ENCODE peak calls at places on chromosomes 16 and 17, in four cellular contexts. C is sigmoid colon, O is GM12892, S is stomach. E is an unnamed sample.

GRCh38 chr16:12565423-12565822 is 238.3 kb downstream of the CPPED1 start:
- DNase-seq in O (no peak), C (no peak), S (no peak), E (no peak)

GRCh38 chr17:77644181-77644972 is 314.1 kb upstream of the TNRC6C start:
- DNase-seq in S (no peak), O (no peak), C (no peak), E (no peak)

GRCh38 chr17:64063766-64064224 is 43.4 kb upstream of the ICAM2 start:
- DNase-seq in C (peak), O (no peak), S (peak), E (peak)

GRCh38 chr17:78179372-78179771 is 7.5 kb downstream of the TK1 start:
- DNase-seq in C (no peak), O (no peak), S (peak), E (no peak)

GRCh38 chr16:68396481-68396880 is 51.8 kb downstream of the SMPD3 start:
- DNase-seq in S (peak), O (no peak), C (no peak), E (peak)

GRCh38 chr17:77831497-77832179 is 126.9 kb upstream of the TNRC6C start:
- DNase-seq in O (no peak), C (peak), S (no peak), E (peak)

GRCh38 chr16:83689385-83689831 is 118.4 kb upstream of the HSBP1 start:
- DNase-seq in C (no peak), O (no peak), S (no peak), E (peak)

GRCh38 chr16:75108792-75109731 is 7.5 kb downstream of the LDHD start:
- DNase-seq in C (peak), S (peak), O (no peak), E (no peak)

GRCh38 chr16:16864536-16864935 is 485.6 kb downstream of the NPIPA7 start:
- DNase-seq in O (no peak), C (no peak), S (no peak), E (no peak)

GRCh38 chr17:19341641-19342610 is 20.6 kb downstream of the B9D1 start:
- DNase-seq in S (no peak), C (peak), O (no peak), E (no peak)

GRCh38 chr16:383326-384020 is 1.7 kb upstream of the PGAP6 start:
- DNase-seq in O (no peak), S (peak), C (no peak), E (peak)

GRCh38 chr16:22078656-22079055 is 13.7 kb upstream of the VWA3A start:
- DNase-seq in S (no peak), C (no peak), O (no peak), E (no peak)

GRCh38 chr17:2002767-2003329 is 22.3 kb downstream of the RTN4RL1 start:
- DNase-seq in S (no peak), O (no peak), C (no peak), E (no peak)

GRCh38 chr17:79515110-79515509 is 95.7 kb downstream of the RBFOX3 start:
- DNase-seq in S (no peak), O (no peak), C (no peak), E (no peak)

GRCh38 chr17:74994440-74994839 is 7.0 kb downstream of the CDR2L start:
- DNase-seq in O (no peak), S (no peak), C (no peak), E (no peak)

GRCh38 chr17:57906910-57907309 is 48.3 kb downstream of the CUEDC1 start:
- DNase-seq in O (no peak), C (no peak), S (no peak), E (no peak)

GRCh38 chr16:12081048-12081404 is 104.5 kb downstream of the SNX29 start:
- DNase-seq in C (peak), O (no peak), S (no peak), E (no peak)

GRCh38 chr16:50607051-50607431 is 58.8 kb downstream of the NKD1 start:
- DNase-seq in S (no peak), C (no peak), O (no peak), E (no peak)

GRCh38 chr16:76656951-76657498 is 379.8 kb downstream of the CNTNAP4 start:
- DNase-seq in S (no peak), O (no peak), C (no peak), E (no peak)

GRCh38 chr17:76792348-76792747 is 54.4 kb downstream of the MFSD11 start:
- DNase-seq in O (no peak), C (no peak), S (no peak), E (no peak)

GRCh38 chr16:49483651-49484451 is 110.2 kb downstream of the C16orf78 start:
- DNase-seq in C (peak), O (no peak), S (no peak), E (no peak)

GRCh38 chr17:773467-774319 is 8.4 kb downstream of the GLOD4 start:
- DNase-seq in S (no peak), C (no peak), O (no peak), E (no peak)

GRCh38 chr16:27326738-27327585 is 13.2 kb downstream of the IL4R start:
- DNase-seq in S (peak), O (peak), C (peak), E (peak)

DNA sequence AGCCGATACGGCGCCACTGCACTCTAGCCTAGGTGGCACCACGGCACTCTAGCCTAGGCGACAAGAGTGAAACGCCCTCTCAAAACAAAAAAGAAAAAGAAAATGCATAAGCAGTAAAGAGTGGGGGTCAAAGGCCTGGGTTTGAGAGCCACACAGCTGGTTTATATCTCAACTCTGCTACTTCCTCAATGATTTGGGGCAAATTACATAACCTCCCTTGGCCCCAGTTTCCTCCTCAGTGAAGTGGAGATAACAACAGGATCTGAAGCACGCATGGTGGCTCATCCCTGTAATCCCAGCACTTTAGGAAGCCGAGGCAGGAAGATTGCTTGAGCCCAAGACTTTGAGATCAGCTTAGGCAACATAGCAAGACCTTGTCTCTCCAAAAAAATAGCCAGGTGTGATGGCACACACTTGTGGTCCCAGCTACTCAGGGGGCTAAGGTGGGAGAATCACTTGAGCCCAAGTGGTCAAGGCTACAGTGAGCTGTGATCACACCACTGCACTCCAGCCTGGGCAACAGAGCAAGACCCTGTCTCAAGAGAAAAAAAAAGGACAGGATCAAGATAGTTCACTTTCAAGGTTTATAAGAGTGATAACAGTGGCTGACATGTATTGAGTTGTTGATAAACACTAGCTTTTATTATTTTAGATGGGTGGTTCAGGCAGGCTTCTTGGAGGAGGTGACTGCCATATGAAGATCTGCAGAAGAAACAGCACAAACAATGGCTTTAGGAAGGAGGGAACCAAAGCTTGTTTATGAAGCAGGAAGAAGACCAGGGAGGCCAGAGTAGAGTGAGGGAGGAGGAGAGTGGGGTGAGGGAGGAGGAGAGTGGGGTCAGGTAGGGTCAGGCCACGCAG is 8.5 kb upstream of the COG1 start:
- DNase-seq in O (no peak), S (no peak), C (no peak), E (no peak)
- TF ChIP-seq POLR2AphosphoS5 in O (no peak), S (no peak), C (no peak), E (no peak)

DNA sequence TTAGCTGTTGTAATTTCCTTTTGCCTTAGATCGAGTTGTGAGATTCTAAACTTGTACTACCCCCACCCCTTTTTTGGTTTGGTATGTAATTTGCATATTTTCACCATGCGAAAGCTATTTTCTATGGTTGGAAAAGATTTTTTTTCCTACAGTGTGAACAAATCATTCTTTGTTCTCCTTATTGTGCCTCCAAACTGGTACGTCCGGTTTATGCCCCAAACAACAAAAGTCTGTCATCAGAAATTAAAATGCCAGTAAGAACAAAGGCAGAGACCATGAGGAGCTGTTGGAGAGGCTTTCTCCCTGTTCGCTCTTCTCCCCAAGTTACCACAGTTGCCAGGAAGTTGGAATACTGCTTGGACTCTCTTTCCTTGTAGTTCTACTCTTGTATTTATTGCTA is 66.2 kb downstream of the BCAS3 start:
- DNase-seq in C (no peak), O (no peak), S (no peak), E (peak)
- TF ChIP-seq POLR2AphosphoS5 in C (no peak), O (no peak), S (peak), E (no peak)

GRCh38 chr16:25111403-25112166 is at the start of gene LCMT1:
- DNase-seq in O (peak), C (peak), S (peak), E (peak)
- TF ChIP-seq POLR2AphosphoS5 in O (peak), C (peak), S (peak), E (no peak)

GRCh38 chr17:50865060-50865867 is 890 bp downstream of the TOB1 start:
- DNase-seq in C (peak), S (peak), O (no peak), E (peak)
- TF ChIP-seq POLR2AphosphoS5 in C (peak), S (peak), O (no peak), E (peak)

DNA sequence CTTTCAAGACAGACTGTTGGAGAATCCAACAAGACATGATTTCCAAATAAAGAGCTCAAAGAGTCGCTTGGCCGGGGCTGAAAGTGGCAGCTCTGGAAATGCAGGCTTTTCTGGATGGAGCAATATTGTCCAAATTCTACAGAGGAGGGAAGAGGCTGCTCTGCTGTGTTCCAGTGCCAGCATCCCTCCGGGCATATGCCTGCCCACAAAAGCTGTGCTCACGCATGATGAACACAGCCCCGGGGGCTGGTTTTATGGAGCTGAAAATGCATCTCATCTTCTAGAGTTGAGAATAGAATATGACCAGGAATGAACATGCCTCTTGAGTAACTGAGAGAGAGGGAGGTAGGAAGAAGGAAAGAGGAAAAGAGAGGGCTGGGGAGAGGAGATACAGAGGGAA is 74.7 kb upstream of the TOX3 start:
- DNase-seq in O (no peak), C (no peak), S (no peak), E (no peak)
- TF ChIP-seq POLR2AphosphoS5 in O (no peak), C (no peak), S (no peak), E (no peak)

GRCh38 chr16:19118938-19119431 is 5.2 kb downstream of the ITPRIPL2 start:
- DNase-seq in S (no peak), O (no peak), C (peak), E (peak)
- TF ChIP-seq POLR2AphosphoS5 in S (peak), O (no peak), C (peak), E (no peak)

DNA sequence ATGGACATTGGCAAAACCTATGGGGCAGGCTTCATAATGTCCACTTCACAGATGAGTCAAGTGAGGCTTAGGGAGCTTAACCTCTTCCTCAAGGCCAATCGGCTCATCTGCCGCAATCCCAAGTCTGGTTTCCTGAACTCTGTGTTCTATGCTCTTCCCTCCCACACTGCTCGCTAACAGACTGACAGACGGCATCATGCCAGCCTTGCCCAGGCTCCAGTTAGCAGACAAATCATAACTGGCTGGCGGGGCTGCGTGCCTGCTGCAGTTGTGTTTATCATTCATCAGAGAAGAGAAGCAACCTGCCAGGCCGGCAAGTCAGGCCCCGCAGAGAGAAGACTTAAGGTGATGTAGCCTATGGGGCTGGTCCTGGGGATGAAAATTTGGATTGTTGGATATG is 216.2 kb upstream of the ASIC2 start:
- DNase-seq in C (no peak), S (no peak), O (no peak), E (no peak)
- TF ChIP-seq POLR2AphosphoS5 in C (no peak), S (no peak), O (no peak), E (no peak)